ENCODE peak calls at places on chromosomes 2 and 18, in eight cellular contexts. E is esophagus squamous epithelium, D is lower lobe of right lung, T is mammary epithelial cell, Z is tibial nerve, Y is tibial artery, J is Peyer's patch, S is cardiac muscle cell. F is an unnamed sample.

GRCh38 chr2:238158018-238158806 is 558 bp upstream of the ERFE start:
- DNase-seq in E (no peak), D (peak; percentile 42), T (no peak), Z (no peak), Y (no peak), J (no peak), S (no peak), F (no peak)

GRCh38 chr2:168118733-168119518 is 128.5 kb downstream of the STK39 start:
- DNase-seq in E (no peak), D (no peak), T (peak; percentile 41), Z (peak; percentile 75), Y (no peak), J (no peak), S (peak; percentile 84), F (peak; percentile 77)

GRCh38 chr18:13612111-13612997 is 114.0 kb downstream of the FAM210A start:
- DNase-seq in E (peak; percentile 30), D (no peak), T (no peak), Z (no peak), Y (no peak), J (peak; percentile 95), S (no peak), F (no peak)

GRCh38 chr2:32274289-32274688 is 3.4 kb upstream of the YIPF4 start:
- DNase-seq in E (no peak), D (no peak), T (no peak), Z (no peak), Y (no peak), J (no peak), S (no peak), F (no peak)

GRCh38 chr18:36187826-36188721 is 777 bp downstream of the MOCOS start:
- DNase-seq in E (no peak), D (peak; percentile 56), T (peak; percentile 16), Z (no peak), Y (no peak), J (peak; percentile 73), S (peak; percentile 70), F (no peak)

GRCh38 chr2:106095478-106096392 is 98.4 kb downstream of the UXS1 start:
- DNase-seq in E (no peak), D (no peak), T (no peak), Z (no peak), Y (no peak), J (peak; percentile 87), S (no peak), F (no peak)

GRCh38 chr2:37767051-37767450 is 95.6 kb upstream of the CDC42EP3 start:
- DNase-seq in E (no peak), D (no peak), T (no peak), Z (no peak), Y (no peak), J (no peak), S (no peak), F (no peak)

GRCh38 chr18:56402872-56403516 is 235.4 kb downstream of the TXNL1 start:
- DNase-seq in E (no peak), D (no peak), T (peak; percentile 79), Z (no peak), Y (no peak), J (no peak), S (peak; percentile 88), F (peak; percentile 45)

GRCh38 chr2:150586858-150587257 is 99.4 kb upstream of the RND3 start:
- DNase-seq in E (no peak), D (no peak), T (peak; percentile 86), Z (no peak), Y (no peak), J (no peak), S (peak; percentile 71), F (peak; percentile 35)

GRCh38 chr2:55961318-55961911 is 37.8 kb upstream of the EFEMP1 start:
- DNase-seq in E (no peak), D (no peak), T (peak; percentile 55), Z (peak; percentile 52), Y (no peak), J (no peak), S (peak; percentile 78), F (peak; percentile 86)

GRCh38 chr2:164430166-164430783 is 191.0 kb downstream of the GRB14 start:
- DNase-seq in E (no peak), D (no peak), T (peak; percentile 14), Z (peak; percentile 52), Y (peak; percentile 25), J (peak; percentile 46), S (peak; percentile 59), F (peak; percentile 60)

GRCh38 chr2:216553093-216553478 is 54.4 kb downstream of the RPL37A start:
- DNase-seq in E (no peak), D (no peak), T (peak; percentile 42), Z (no peak), Y (no peak), J (no peak), S (no peak), F (no peak)

GRCh38 chr2:227325056-227325823 is at the start of gene MFF:
- DNase-seq in E (peak; percentile 67), D (peak; percentile 96), T (peak; percentile 91), Z (peak; percentile 89), Y (peak; percentile 91), J (peak; percentile 97), S (peak; percentile 96), F (peak; percentile 90)

GRCh38 chr2:51717318-51717717 is 685.4 kb upstream of the NRXN1 start:
- DNase-seq in E (no peak), D (no peak), T (peak; percentile 27), Z (no peak), Y (no peak), J (no peak), S (peak; percentile 30), F (peak; percentile 48)

GRCh38 chr2:219125886-219126270 is 34.7 kb downstream of the NHEJ1 start:
- DNase-seq in E (no peak), D (no peak), T (no peak), Z (no peak), Y (no peak), J (no peak), S (no peak), F (no peak)

GRCh38 chr2:109382946-109383345 is 230.8 kb downstream of the SEPTIN10 start:
- DNase-seq in E (no peak), D (peak; percentile 73), T (no peak), Z (peak; percentile 53), Y (peak; percentile 80), J (peak; percentile 48), S (peak; percentile 81), F (peak; percentile 52)

GRCh38 chr2:44962176-44962695 is 20.7 kb downstream of the SIX3 start:
- DNase-seq in E (no peak), D (no peak), T (no peak), Z (no peak), Y (no peak), J (no peak), S (no peak), F (no peak)

GRCh38 chr2:25202290-25202689 is 33.9 kb upstream of the POMC start:
- DNase-seq in E (no peak), D (no peak), T (no peak), Z (no peak), Y (no peak), J (no peak), S (no peak), F (no peak)
- H3K27me3 ChIP-seq in E (no peaks in the 10 kb centered on the region), D (peaks cover 6% of the 10 kb centered on the region), T (peaks cover 2% of the 10 kb centered on the region), Z (no peaks in the 10 kb centered on the region), Y (peaks cover 6% of the 10 kb centered on the region), J (no peaks in the 10 kb centered on the region), S (no peaks in the 10 kb centered on the region), F (no peaks in the 10 kb centered on the region)

GRCh38 chr18:22243513-22243912 is 74.1 kb downstream of the GATA6 start:
- DNase-seq in E (no peak), D (no peak), T (no peak), Z (no peak), Y (no peak), J (no peak), S (no peak), F (no peak)

GRCh38 chr18:22238681-22239080 is 69.3 kb downstream of the GATA6 start:
- DNase-seq in E (no peak), D (no peak), T (no peak), Z (no peak), Y (no peak), J (no peak), S (no peak), F (no peak)

GRCh38 chr18:22238036-22238435 is 68.6 kb downstream of the GATA6 start:
- DNase-seq in E (no peak), D (no peak), T (no peak), Z (no peak), Y (no peak), J (no peak), S (no peak), F (no peak)

DNA sequence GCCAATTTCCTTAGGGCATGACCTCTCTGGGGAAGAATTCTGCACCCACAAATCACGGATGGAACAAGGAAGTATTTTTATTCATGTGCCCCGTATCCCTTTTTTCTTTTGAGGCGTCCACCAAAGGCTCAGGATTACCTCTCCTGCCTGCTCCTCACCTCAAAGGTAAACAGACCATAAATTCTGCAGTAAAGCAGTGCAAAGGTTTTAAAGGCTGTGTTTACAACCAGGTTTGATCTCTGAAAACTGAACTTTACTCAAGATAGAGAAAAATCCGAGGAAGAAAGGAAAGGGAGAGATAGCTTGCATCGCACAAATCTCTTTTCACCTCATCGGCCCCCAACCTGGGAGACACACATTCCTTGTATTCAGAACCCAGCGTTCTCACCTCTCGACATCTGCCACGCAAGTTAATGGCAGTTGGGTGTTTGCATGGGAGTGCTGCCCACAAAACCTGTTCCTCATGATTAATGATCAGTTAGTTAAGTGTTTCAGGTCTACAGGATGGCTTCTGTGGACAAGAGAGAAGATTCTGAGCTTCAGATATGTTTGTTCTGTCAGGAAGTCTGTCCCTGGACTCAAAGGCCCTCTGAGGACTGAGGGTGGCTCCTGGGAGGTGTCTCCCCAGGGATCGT is 72.5 kb downstream of the GATA6 start:
- DNase-seq in E (no peak), D (no peak), T (no peak), Z (no peak), Y (no peak), J (no peak), S (no peak), F (no peak)
- H3K27me3 ChIP-seq in E (no peaks in the 10 kb centered on the region), D (no peaks in the 10 kb centered on the region), T (peaks cover 2% of the 10 kb centered on the region), Z (no peaks in the 10 kb centered on the region), Y (no peaks in the 10 kb centered on the region), J (no peaks in the 10 kb centered on the region), S (no peaks in the 10 kb centered on the region), F (peaks cover 1% of the 10 kb centered on the region)

GRCh38 chr2:233940376-233941276 is 23.5 kb downstream of the TRPM8 start:
- DNase-seq in E (no peak), D (no peak), T (no peak), Z (no peak), Y (no peak), J (no peak), S (no peak), F (no peak)
- H3K27me3 ChIP-seq in E (no peaks in the 10 kb centered on the region), D (peaks cover 22% of the 10 kb centered on the region), T (no peaks in the 10 kb centered on the region), Z (no peaks in the 10 kb centered on the region), Y (peaks cover 11% of the 10 kb centered on the region), J (no peaks in the 10 kb centered on the region), S (peaks cover 31% of the 10 kb centered on the region), F (no peaks in the 10 kb centered on the region)

GRCh38 chr18:8708670-8709069 is 3.3 kb downstream of the MTCL1 start:
- DNase-seq in E (no peak), D (no peak), T (no peak), Z (no peak), Y (no peak), J (no peak), S (no peak), F (no peak)

GRCh38 chr18:8705941-8706544 is 687 bp downstream of the MTCL1 start:
- DNase-seq in E (no peak), D (no peak), T (peak; percentile 14), Z (no peak), Y (no peak), J (no peak), S (peak; percentile 24), F (peak; percentile 20)

GRCh38 chr18:8707946-8708345 is 2.6 kb downstream of the MTCL1 start:
- DNase-seq in E (no peak), D (no peak), T (no peak), Z (no peak), Y (no peak), J (no peak), S (no peak), F (no peak)

GRCh38 chr18:8706545-8706980 is 1.2 kb downstream of the MTCL1 start:
- DNase-seq in E (no peak), D (no peak), T (no peak), Z (no peak), Y (no peak), J (no peak), S (no peak), F (no peak)

GRCh38 chr18:8706981-8707940 is 1.9 kb downstream of the MTCL1 start:
- DNase-seq in E (no peak), D (peak; percentile 58), T (peak; percentile 62), Z (peak; percentile 33), Y (peak; percentile 36), J (peak; percentile 67), S (peak; percentile 69), F (peak; percentile 70)
- H3K27me3 ChIP-seq in E (no peaks in the 10 kb centered on the region), D (peaks cover 13% of the 10 kb centered on the region), T (no peaks in the 10 kb centered on the region), Z (no peaks in the 10 kb centered on the region), Y (no peaks in the 10 kb centered on the region), J (peaks cover 6% of the 10 kb centered on the region), S (peaks cover 23% of the 10 kb centered on the region), F (no peaks in the 10 kb centered on the region)

F was measured in endothelial cell of umbilical vein.